ENCODE peak calls at places on chromosome 7, in four cellular contexts. D is GM23248, C is A549, H is Panc1. J is an unnamed sample.

GRCh38 chr7:50346548-50347497 is 42.3 kb downstream of the IKZF1 start:
- DNase-seq in H (no peak), D (peak), C (no peak), J (no peak)

GRCh38 chr7:29987083-29987482 is 2.5 kb downstream of the SCRN1 start:
- DNase-seq in H (peak), C (peak), D (peak), J (no peak)

GRCh38 chr7:142811154-142811737 is 40.5 kb downstream of the PRSS2 start:
- DNase-seq in D (peak), C (peak), H (no peak), J (peak)

GRCh38 chr7:21754963-21755362 is 190.7 kb downstream of the CDCA7L start:
- DNase-seq in D (no peak), C (no peak), H (no peak), J (no peak)

GRCh38 chr7:35263396-35263795 is 9.5 kb upstream of the TBX20 start:
- DNase-seq in D (no peak), C (no peak), H (no peak), J (no peak)

GRCh38 chr7:18116661-18117060 is 89.0 kb upstream of the PRPS1L1 start:
- DNase-seq in D (no peak), H (no peak), C (no peak), J (no peak)

GRCh38 chr7:156279635-156280034 is 360.9 kb upstream of the RNF32 start:
- DNase-seq in C (no peak), H (no peak), D (no peak), J (no peak)

GRCh38 chr7:155315977-155316376 is 18.3 kb downstream of the INSIG1 start:
- DNase-seq in C (no peak), D (no peak), H (no peak), J (no peak)

DNA sequence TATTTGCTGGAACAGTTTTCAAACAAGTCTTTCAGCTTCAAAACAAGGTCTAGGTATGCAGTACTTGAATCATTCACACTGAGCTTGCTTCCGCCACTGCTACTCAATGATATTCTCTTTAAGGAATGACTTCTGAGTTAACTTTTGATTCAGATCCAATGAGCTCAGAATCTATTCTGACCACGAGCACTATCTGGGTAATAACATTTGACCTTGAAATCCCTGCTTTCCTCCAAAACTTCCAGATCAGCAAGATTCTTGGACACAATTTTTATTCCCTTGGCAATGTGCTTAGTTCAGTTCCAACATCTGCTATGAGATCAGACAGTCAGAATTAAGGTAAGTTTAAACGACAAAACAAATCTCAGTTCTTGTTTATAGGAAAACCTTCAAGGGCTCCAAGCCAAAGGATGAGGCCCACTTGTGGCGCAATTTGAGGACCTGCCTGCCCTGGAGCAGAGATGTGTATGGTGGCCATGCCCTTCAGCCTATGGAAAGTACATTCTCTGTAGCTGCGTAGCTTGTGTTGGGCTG is 87.2 kb downstream of the RNF216 start:
- DNase-seq in H (no peak), C (no peak), D (peak), J (no peak)
- H3K4me3 ChIP-seq in H (no peak), C (no peak), D (peak), J (no peak)

GRCh38 chr7:140415361-140415760 is 11.5 kb downstream of the RAB19 start:
- DNase-seq in D (no peak), H (no peak), C (no peak), J (no peak)
- H3K4me3 ChIP-seq in D (no peak), H (no peak), C (no peak), J (no peak)

GRCh38 chr7:102942883-102943261 is 30.1 kb downstream of the LRRC17 start:
- DNase-seq in H (no peak), D (no peak), C (no peak), J (no peak)

GRCh38 chr7:102934670-102935069 is 21.9 kb downstream of the LRRC17 start:
- DNase-seq in H (no peak), C (no peak), D (no peak), J (no peak)

GRCh38 chr7:102935450-102936110 is 22.8 kb downstream of the LRRC17 start:
- DNase-seq in C (no peak), D (no peak), H (no peak), J (no peak)

GRCh38 chr7:102942181-102942882 is 29.5 kb downstream of the LRRC17 start:
- DNase-seq in D (no peak), H (no peak), C (no peak), J (no peak)

GRCh38 chr7:102938679-102939078 is 25.9 kb downstream of the LRRC17 start:
- DNase-seq in H (no peak), C (no peak), D (no peak), J (no peak)
- H3K4me3 ChIP-seq in H (no peak), C (no peak), D (no peak), J (no peak)

GRCh38 chr7:130674456-130674855 is 5.9 kb upstream of the COPG2 start:
- DNase-seq in D (no peak), C (no peak), H (no peak), J (no peak)

GRCh38 chr7:130668258-130669050 is at the start of gene COPG2:
- DNase-seq in C (peak), D (peak), H (peak), J (no peak)

GRCh38 chr7:130672146-130672545 is 3.6 kb upstream of the COPG2 start:
- DNase-seq in C (no peak), H (no peak), D (no peak), J (no peak)

GRCh38 chr7:130669051-130669700 is 628 bp upstream of the COPG2 start:
- DNase-seq in H (no peak), D (no peak), C (no peak), J (no peak)

GRCh38 chr7:130673066-130673465 is 4.5 kb upstream of the COPG2 start:
- DNase-seq in C (no peak), D (peak), H (no peak), J (no peak)
- H3K4me3 ChIP-seq in C (no peak), D (no peak), H (no peak), J (no peak)

DNA sequence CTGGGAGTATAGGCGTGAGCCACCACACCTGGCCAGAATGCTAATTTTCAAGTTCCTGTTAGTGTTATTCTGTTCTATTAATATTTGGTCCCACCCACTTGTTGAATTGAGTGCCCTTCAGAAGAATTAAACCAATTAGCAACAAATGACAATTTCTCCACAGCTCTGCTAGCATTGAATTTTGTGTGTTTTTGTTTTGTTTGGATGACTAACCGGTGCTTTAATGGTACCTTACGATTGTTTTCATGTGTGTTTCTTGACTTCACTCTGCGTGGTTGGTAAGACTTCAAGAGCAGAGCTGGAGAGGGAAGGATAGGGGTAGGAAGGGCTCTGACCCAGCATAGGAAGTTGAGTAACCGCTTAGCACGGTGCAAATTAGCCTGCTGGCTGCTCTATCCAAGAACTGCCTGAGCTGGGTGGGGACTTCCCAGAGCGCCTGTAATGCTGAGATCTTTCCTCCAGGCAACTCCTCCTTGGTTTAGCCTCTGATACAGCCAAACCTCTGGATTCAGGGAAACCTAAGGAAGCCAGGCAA is 4.6 kb downstream of the ARPC1B start:
- DNase-seq in C (no peak), D (peak), H (no peak), J (no peak)
- H3K4me3 ChIP-seq in C (no peak), D (peak), H (no peak), J (no peak)

GRCh38 chr7:94258856-94259255 is 135.8 kb upstream of the COL1A2 start:
- DNase-seq in H (no peak), C (no peak), D (no peak), J (no peak)
- H3K4me3 ChIP-seq in H (no peak), C (no peak), D (no peak), J (no peak)

GRCh38 chr7:118478236-118478635 is 253.7 kb downstream of the ANKRD7 start:
- DNase-seq in C (no peak), H (no peak), D (no peak), J (no peak)
- H3K4me3 ChIP-seq in C (no peak), H (no peak), D (no peak), J (no peak)

DNA sequence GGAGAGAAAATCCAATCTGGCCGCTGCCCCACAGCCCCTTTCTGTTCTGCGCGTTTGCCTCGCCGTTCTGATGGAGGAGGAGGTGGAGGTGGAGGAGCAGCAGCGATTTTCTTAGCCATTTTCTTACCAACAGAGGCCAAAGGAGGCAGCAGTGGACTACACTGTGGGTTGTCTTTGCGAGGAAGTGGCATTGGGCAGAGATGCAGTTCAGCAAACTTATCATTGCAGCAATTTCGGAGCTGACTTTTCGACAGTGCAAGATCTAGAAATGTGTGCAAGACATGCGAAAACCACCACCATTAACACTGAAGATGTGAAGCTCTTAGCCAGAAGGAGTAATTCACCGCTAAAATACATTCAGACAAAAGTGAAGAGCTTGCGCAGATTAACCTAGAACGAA is 1.9 kb upstream of the ARL4A start:
- DNase-seq in C (peak), H (no peak), D (peak), J (peak)
- H3K4me3 ChIP-seq in C (peak), H (peak), D (peak), J (no peak)

GRCh38 chr7:116588225-116588624 is 63.4 kb downstream of the CAV1 start:
- DNase-seq in C (no peak), H (no peak), D (peak), J (no peak)
- H3K4me3 ChIP-seq in C (no peak), H (no peak), D (no peak), J (no peak)

J was measured in LNCaP clone FGC.